ENCODE peak calls at places on chromosome X, in five cellular contexts. N is COR-L47; X is NCI-H774; H is GM23248; F is stimulated activated CD4-positive, alpha-beta T cell treated with anti-CD3 and anti-CD28 coated beads, Interleukin-15, amount 100 ng/mL, for 1 hour. K is an unnamed sample.

GRCh38 chrX:129545408-129545807 is 5.3 kb downstream of the OCRL start:
- DNase-seq in N (no peak), X (no peak), H (no peak), F (no peak), K (no peak)

GRCh38 chrX:19879742-19880378 is 7.5 kb downstream of the SH3KBP1 start:
- DNase-seq in N (no peak), X (no peak), H (no peak), F (no peak), K (no peak)

GRCh38 chrX:70494441-70494840 is 49.8 kb downstream of the DLG3 start:
- DNase-seq in N (no peak), X (no peak), H (peak), F (no peak), K (no peak)

GRCh38 chrX:31314921-31315320 is 243.1 kb upstream of the FTHL17 start:
- DNase-seq in N (no peak), X (no peak), H (no peak), F (no peak), K (no peak)

GRCh38 chrX:39559229-39559628 is 538.5 kb downstream of the BCOR start:
- DNase-seq in N (no peak), X (no peak), H (peak), F (no peak), K (no peak)

GRCh38 chrX:50067435-50068292 is 133.1 kb downstream of the AKAP4 start:
- DNase-seq in N (peak), X (peak), H (no peak), F (no peak), K (peak)

GRCh38 chrX:18353931-18354368 is 538 bp downstream of the SCML2 start:
- DNase-seq in N (no peak), X (no peak), H (peak), F (no peak), K (peak)

GRCh38 chrX:74363914-74364313 is 57.4 kb upstream of the SLC16A2 start:
- DNase-seq in N (no peak), X (no peak), H (no peak), F (no peak), K (no peak)

GRCh38 chrX:84487365-84488353 is 14.6 kb downstream of the HDX start:
- DNase-seq in N (no peak), X (no peak), H (no peak), F (no peak), K (no peak)

GRCh38 chrX:47483310-47484268 is 567 bp upstream of the ZNF41 start:
- DNase-seq in N (no peak), X (no peak), H (peak), F (no peak), K (peak)

GRCh38 chrX:56503941-56504673 is 59.3 kb upstream of the UBQLN2 start:
- DNase-seq in N (no peak), X (no peak), H (peak), F (no peak), K (no peak)

GRCh38 chrX:106898462-106898861 is 4.7 kb downstream of the RIPPLY1 start:
- DNase-seq in N (no peak), X (no peak), H (peak), F (no peak), K (peak)

GRCh38 chrX:2907295-2907694 is 21.8 kb downstream of the ARSD start:
- DNase-seq in N (no peak), X (no peak), H (no peak), F (no peak), K (no peak)

GRCh38 chrX:8305336-8305735 is 134.3 kb upstream of the VCX2 start:
- DNase-seq in N (no peak), X (no peak), H (no peak), F (no peak), K (no peak)

GRCh38 chrX:24607616-24608015 is 39.5 kb downstream of the PCYT1B start:
- DNase-seq in N (no peak), X (no peak), H (no peak), F (no peak), K (no peak)

GRCh38 chrX:22323541-22323940 is 50.8 kb downstream of the CBLL2 start:
- DNase-seq in N (no peak), X (no peak), H (peak), F (no peak), K (no peak)

GRCh38 chrX:101160001-101160400 is 59.6 kb upstream of the DRP2 start:
- DNase-seq in N (no peak), X (no peak), H (no peak), F (no peak), K (no peak)

GRCh38 chrX:24759786-24760185 is 66.1 kb downstream of the POLA1 start:
- DNase-seq in N (no peak), X (no peak), H (no peak), F (no peak), K (no peak)

GRCh38 chrX:67295924-67296323 is 247.9 kb upstream of the AR start:
- DNase-seq in N (no peak), X (no peak), H (no peak), F (no peak), K (no peak)

GRCh38 chrX:64580605-64581004 is 185.4 kb upstream of the MTMR8 start:
- DNase-seq in N (no peak), X (no peak), H (no peak), F (no peak), K (no peak)

GRCh38 chrX:151773434-151773833 is 38.9 kb downstream of the CNGA2 start:
- DNase-seq in N (no peak), X (no peak), H (no peak), F (no peak), K (no peak)

GRCh38 chrX:258291-259040 is 22.7 kb upstream of the PLCXD1 start:
- DNase-seq in N (no peak), X (no peak), H (no peak), F (no peak), K (no peak)

GRCh38 chrX:69077895-69078455 is 87.3 kb downstream of the PJA1 start:
- DNase-seq in N (no peak), X (no peak), H (no peak), F (no peak), K (no peak)

GRCh38 chrX:131067216-131067615 is 9.1 kb downstream of the ARHGAP36 start:
- DNase-seq in N (no peak), X (no peak), H (no peak), F (no peak), K (no peak)

GRCh38 chrX:57821703-57822375 is 88.4 kb downstream of the ZXDA start:
- DNase-seq in N (peak), X (peak), H (peak), F (no peak), K (peak)

GRCh38 chrX:87744391-87744790 is 226.8 kb downstream of the KLHL4 start:
- DNase-seq in N (no peak), X (no peak), H (no peak), F (no peak), K (no peak)

GRCh38 chrX:119041175-119041574 is 31.6 kb upstream of the CT47C1 start:
- DNase-seq in N (no peak), X (no peak), H (peak), F (no peak), K (no peak)

GRCh38 chrX:49726966-49727365 is 31.2 kb upstream of the PAGE1 start:
- DNase-seq in N (no peak), X (no peak), H (no peak), F (no peak), K (no peak)

GRCh38 chrX:45788315-45788714 is 587.6 kb upstream of the DIPK2B start:
- DNase-seq in N (no peak), X (no peak), H (no peak), F (no peak), K (no peak)

GRCh38 chrX:48472851-48473717 is 2.9 kb upstream of the FTSJ1 start:
- DNase-seq in N (no peak), X (no peak), H (no peak), F (no peak), K (no peak)

GRCh38 chrX:32871636-32872035 is 339.7 kb downstream of the DMD start:
- DNase-seq in N (no peak), X (no peak), H (no peak), F (no peak), K (no peak)

GRCh38 chrX:20066968-20067708 is 49.6 kb downstream of the MAP7D2 start:
- DNase-seq in N (peak), X (no peak), H (peak), F (no peak), K (peak)

GRCh38 chrX:40100537-40101429 is 3.0 kb upstream of the BCOR start:
- DNase-seq in N (no peak), X (no peak), H (no peak), F (no peak), K (no peak)